ENCODE peak calls at places on chromosome 2, in four cellular contexts. One of them, this sample, is unnamed.

GRCh38 chr2:128626758-128627515 is 308.3 kb upstream of the HS6ST1 start:
- DNase-seq in HepG2: no peak
- DNase-seq in H1: no peak
- DNase-seq in ovary: no peak
- DNase-seq in this sample: no peak

GRCh38 chr2:102120261-102121259 is 22.0 kb upstream of the IL1R1 start:
- DNase-seq in HepG2: no peak
- DNase-seq in H1: no peak
- DNase-seq in ovary: no peak
- DNase-seq in this sample: no peak

GRCh38 chr2:27148801-27149439 is at the start of gene TCF23:
- DNase-seq in HepG2: no peak
- DNase-seq in H1: no peak
- DNase-seq in ovary: peak; percentile 93
- DNase-seq in this sample: no peak

GRCh38 chr2:233402346-233402745 is 48.1 kb downstream of the DGKD start:
- DNase-seq in HepG2: no peak
- DNase-seq in H1: no peak
- DNase-seq in ovary: peak; percentile 15
- DNase-seq in this sample: no peak

GRCh38 chr2:231132126-231132525 is 7.3 kb upstream of the HTR2B start:
- DNase-seq in HepG2: no peak
- DNase-seq in H1: no peak
- DNase-seq in ovary: no peak
- DNase-seq in this sample: no peak

GRCh38 chr2:100692381-100692780 is 127.6 kb upstream of the NPAS2 start:
- DNase-seq in HepG2: peak; percentile 58
- DNase-seq in H1: peak; percentile 19
- DNase-seq in ovary: no peak
- DNase-seq in this sample: no peak

GRCh38 chr2:241948299-241948897 is 78.9 kb downstream of the RTP5 start:
- DNase-seq in HepG2: no peak
- DNase-seq in H1: no peak
- DNase-seq in ovary: no peak
- DNase-seq in this sample: no peak

GRCh38 chr2:77520981-77521380 is 1.2 kb downstream of the LRRTM4 start:
- DNase-seq in HepG2: no peak
- DNase-seq in H1: no peak
- DNase-seq in ovary: no peak
- DNase-seq in this sample: no peak

GRCh38 chr2:107402330-107402729 is 424.4 kb upstream of the RGPD4 start:
- DNase-seq in HepG2: no peak
- DNase-seq in H1: no peak
- DNase-seq in ovary: no peak
- DNase-seq in this sample: no peak

GRCh38 chr2:121485039-121485438 is 45.6 kb upstream of the RNU4ATAC start:
- DNase-seq in HepG2: no peak
- DNase-seq in H1: no peak
- DNase-seq in ovary: no peak
- DNase-seq in this sample: no peak

GRCh38 chr2:141824790-141825189 is 306.0 kb downstream of the LRP1B start:
- DNase-seq in HepG2: no peak
- DNase-seq in H1: no peak
- DNase-seq in ovary: no peak
- DNase-seq in this sample: no peak

GRCh38 chr2:118246726-118247125 is 158.5 kb downstream of the INSIG2 start:
- DNase-seq in HepG2: no peak
- DNase-seq in H1: no peak
- DNase-seq in ovary: no peak
- DNase-seq in this sample: peak; percentile 61

GRCh38 chr2:185787530-185788145 is 49.0 kb downstream of the FSIP2 start:
- DNase-seq in HepG2: no peak
- DNase-seq in H1: no peak
- DNase-seq in ovary: no peak
- DNase-seq in this sample: no peak

GRCh38 chr2:45103351-45104145 is 94.3 kb upstream of the SIX2 start:
- DNase-seq in HepG2: no peak
- DNase-seq in H1: no peak
- DNase-seq in ovary: no peak
- DNase-seq in this sample: no peak

GRCh38 chr2:25219621-25220020 is 51.2 kb upstream of the POMC start:
- DNase-seq in HepG2: no peak
- DNase-seq in H1: no peak
- DNase-seq in ovary: no peak
- DNase-seq in this sample: no peak

GRCh38 chr2:206143451-206143850 is 15.8 kb downstream of the NDUFS1 start:
- DNase-seq in HepG2: no peak
- DNase-seq in H1: no peak
- DNase-seq in ovary: no peak
- DNase-seq in this sample: no peak

GRCh38 chr2:100929142-100929541 is 72.9 kb upstream of the RPL31 start:
- DNase-seq in HepG2: no peak
- DNase-seq in H1: no peak
- DNase-seq in ovary: no peak
- DNase-seq in this sample: no peak

GRCh38 chr2:69050802-69051201 is 37.8 kb downstream of the ANTXR1 start:
- DNase-seq in HepG2: no peak
- DNase-seq in H1: no peak
- DNase-seq in ovary: no peak
- DNase-seq in this sample: no peak

GRCh38 chr2:168194784-168195522 is 52.4 kb downstream of the STK39 start:
- DNase-seq in HepG2: no peak
- DNase-seq in H1: no peak
- DNase-seq in ovary: no peak
- DNase-seq in this sample: no peak

GRCh38 chr2:214674278-214674677 is 135.2 kb downstream of the BARD1 start:
- DNase-seq in HepG2: no peak
- DNase-seq in H1: no peak
- DNase-seq in ovary: no peak
- DNase-seq in this sample: no peak

GRCh38 chr2:100819365-100820345 is at the start of gene NPAS2:
- DNase-seq in HepG2: peak; percentile 35
- DNase-seq in H1: peak; percentile 60
- DNase-seq in ovary: peak; percentile 34
- DNase-seq in this sample: peak; percentile 29

GRCh38 chr2:133109772-133110171 is 439.8 kb upstream of the LYPD1 start:
- DNase-seq in HepG2: no peak
- DNase-seq in H1: no peak
- DNase-seq in ovary: no peak
- DNase-seq in this sample: no peak

GRCh38 chr2:97662895-97663625 is 784 bp downstream of the ACTR1B start:
- DNase-seq in HepG2: peak; percentile 75
- DNase-seq in H1: peak; percentile 74
- DNase-seq in ovary: peak; percentile 73
- DNase-seq in this sample: peak; percentile 48

GRCh38 chr2:97664636-97664970 is 759 bp upstream of the ACTR1B start:
- DNase-seq in HepG2: no peak
- DNase-seq in H1: no peak
- DNase-seq in ovary: no peak
- DNase-seq in this sample: no peak

GRCh38 chr2:97663962-97664635 is at the start of gene ACTR1B:
- DNase-seq in HepG2: peak; percentile 98
- DNase-seq in H1: peak; percentile 95
- DNase-seq in ovary: peak; percentile 98
- DNase-seq in this sample: peak; percentile 97

GRCh38 chr2:97662386-97662894 is 1.4 kb downstream of the ACTR1B start:
- DNase-seq in HepG2: no peak
- DNase-seq in H1: no peak
- DNase-seq in ovary: no peak
- DNase-seq in this sample: no peak

DNA sequence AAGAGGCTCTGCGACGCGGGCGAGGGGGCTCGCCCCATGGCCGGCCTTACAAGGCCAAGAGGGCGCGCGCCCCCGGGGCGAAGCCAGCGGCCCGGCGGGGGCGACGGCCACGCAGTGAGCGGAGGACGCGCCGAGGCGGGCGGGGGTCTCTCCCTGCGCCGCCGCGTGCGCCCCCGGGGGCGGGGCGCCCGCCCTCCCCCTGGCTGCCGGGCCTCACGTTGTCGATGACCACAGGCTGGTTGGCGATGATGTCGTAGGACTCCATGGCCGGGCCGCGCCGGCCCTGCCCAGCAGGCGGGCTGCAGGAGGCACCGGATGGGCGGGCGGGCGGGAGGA is 250 bp downstream of the ACTR1B start:
- DNase-seq in HepG2: no peak
- DNase-seq in H1: no peak
- DNase-seq in ovary: no peak
- DNase-seq in this sample: no peak
- TF ChIP-seq POLR2A in HepG2: no peak
- TF ChIP-seq POLR2A in H1: no peak
- TF ChIP-seq POLR2A in ovary: no peak
- TF ChIP-seq POLR2A in this sample: no peak

GRCh38 chr2:105934467-105934866 is 189.8 kb downstream of the NCK2 start:
- DNase-seq in HepG2: peak; percentile 66
- DNase-seq in H1: no peak
- DNase-seq in ovary: no peak
- DNase-seq in this sample: no peak

GRCh38 chr2:105936954-105937353 is 192.2 kb downstream of the NCK2 start:
- DNase-seq in HepG2: no peak
- DNase-seq in H1: no peak
- DNase-seq in ovary: no peak
- DNase-seq in this sample: no peak

GRCh38 chr2:105937498-105937897 is 192.8 kb downstream of the NCK2 start:
- DNase-seq in HepG2: peak; percentile 38
- DNase-seq in H1: no peak
- DNase-seq in ovary: no peak
- DNase-seq in this sample: no peak

GRCh38 chr2:105933906-105934305 is 189.2 kb downstream of the NCK2 start:
- DNase-seq in HepG2: no peak
- DNase-seq in H1: no peak
- DNase-seq in ovary: no peak
- DNase-seq in this sample: no peak

GRCh38 chr2:105935048-105935447 is 190.3 kb downstream of the NCK2 start:
- DNase-seq in HepG2: no peak
- DNase-seq in H1: no peak
- DNase-seq in ovary: no peak
- DNase-seq in this sample: no peak
- H3K4me1 ChIP-seq in HepG2: peaks cover 46% of the 10 kb centered on the region
- H3K4me1 ChIP-seq in H1: no peaks in the 10 kb centered on the region
- H3K4me1 ChIP-seq in ovary: peaks cover 2% of the 10 kb centered on the region
- H3K4me1 ChIP-seq in this sample: peaks cover 8% of the 10 kb centered on the region

GRCh38 chr2:116952254-116952653 is 862.2 kb upstream of the DDX18 start:
- DNase-seq in HepG2: no peak
- DNase-seq in H1: no peak
- DNase-seq in ovary: no peak
- DNase-seq in this sample: no peak
- TF ChIP-seq CTCF in HepG2: no peak
- TF ChIP-seq CTCF in H1: no peak
- TF ChIP-seq CTCF in ovary: no peak
- TF ChIP-seq CTCF in this sample: no peak

DNA sequence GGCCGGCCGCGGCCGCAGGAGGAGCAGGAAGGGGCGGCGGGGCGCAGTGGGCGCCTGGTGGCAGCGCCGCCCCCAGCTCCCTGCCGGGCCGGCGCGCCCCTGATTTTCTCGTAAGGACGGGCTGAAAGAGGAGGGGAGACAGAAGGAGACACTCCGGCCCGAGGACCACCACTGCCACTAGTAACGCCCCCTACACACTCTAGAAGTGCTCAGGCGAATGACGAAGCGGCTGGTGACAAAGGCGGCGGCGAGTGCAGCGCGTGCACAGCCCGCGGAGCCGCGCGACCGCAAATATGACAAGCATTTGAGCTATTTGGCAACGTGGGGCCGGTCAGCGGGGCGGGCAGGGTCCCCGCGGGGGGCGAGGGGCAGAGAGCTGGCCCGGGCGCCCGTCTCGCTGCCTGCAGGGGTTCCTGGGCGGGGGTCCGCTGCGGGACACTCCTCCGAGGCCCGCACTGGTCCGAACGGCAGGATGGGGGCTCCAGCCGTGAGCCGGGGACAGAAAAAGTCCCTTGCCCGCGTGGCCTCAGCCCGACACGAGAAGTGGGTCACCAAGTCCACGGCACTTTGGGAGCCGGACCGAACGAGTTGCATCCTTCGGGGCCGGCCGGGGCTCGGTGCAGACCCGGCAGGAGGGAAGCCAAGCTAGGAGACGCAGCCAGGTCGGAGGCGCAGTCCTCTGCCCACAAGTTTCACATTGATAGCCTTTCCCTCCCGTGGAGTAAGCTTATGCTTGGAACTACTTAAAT is 524 bp upstream of the SERTAD2 start:
- DNase-seq in HepG2: peak; percentile 87
- DNase-seq in H1: peak; percentile 83
- DNase-seq in ovary: peak; percentile 71
- DNase-seq in this sample: peak; percentile 59
- TF ChIP-seq POLR2A in HepG2: peak; percentile 88
- TF ChIP-seq POLR2A in H1: peak; percentile 66
- TF ChIP-seq POLR2A in ovary: peak; percentile 79
- TF ChIP-seq POLR2A in this sample: peak; percentile 97

GRCh38 chr2:11506611-11506969 is 27.3 kb upstream of the GREB1 start:
- DNase-seq in HepG2: peak; percentile 90
- DNase-seq in H1: no peak
- DNase-seq in ovary: peak; percentile 59
- DNase-seq in this sample: no peak
- H3K4me1 ChIP-seq in HepG2: peaks cover 98% of the 10 kb centered on the region
- H3K4me1 ChIP-seq in H1: no peaks in the 10 kb centered on the region
- H3K4me1 ChIP-seq in ovary: peaks cover 28% of the 10 kb centered on the region
- H3K4me1 ChIP-seq in this sample: no peaks in the 10 kb centered on the region

GRCh38 chr2:225668606-225669266 is 269.2 kb downstream of the NYAP2 start:
- DNase-seq in HepG2: peak; percentile 65
- DNase-seq in H1: no peak
- DNase-seq in ovary: peak; percentile 16
- DNase-seq in this sample: no peak

GRCh38 chr2:225667465-225667864 is 268.0 kb downstream of the NYAP2 start:
- DNase-seq in HepG2: no peak
- DNase-seq in H1: no peak
- DNase-seq in ovary: no peak
- DNase-seq in this sample: no peak

DNA sequence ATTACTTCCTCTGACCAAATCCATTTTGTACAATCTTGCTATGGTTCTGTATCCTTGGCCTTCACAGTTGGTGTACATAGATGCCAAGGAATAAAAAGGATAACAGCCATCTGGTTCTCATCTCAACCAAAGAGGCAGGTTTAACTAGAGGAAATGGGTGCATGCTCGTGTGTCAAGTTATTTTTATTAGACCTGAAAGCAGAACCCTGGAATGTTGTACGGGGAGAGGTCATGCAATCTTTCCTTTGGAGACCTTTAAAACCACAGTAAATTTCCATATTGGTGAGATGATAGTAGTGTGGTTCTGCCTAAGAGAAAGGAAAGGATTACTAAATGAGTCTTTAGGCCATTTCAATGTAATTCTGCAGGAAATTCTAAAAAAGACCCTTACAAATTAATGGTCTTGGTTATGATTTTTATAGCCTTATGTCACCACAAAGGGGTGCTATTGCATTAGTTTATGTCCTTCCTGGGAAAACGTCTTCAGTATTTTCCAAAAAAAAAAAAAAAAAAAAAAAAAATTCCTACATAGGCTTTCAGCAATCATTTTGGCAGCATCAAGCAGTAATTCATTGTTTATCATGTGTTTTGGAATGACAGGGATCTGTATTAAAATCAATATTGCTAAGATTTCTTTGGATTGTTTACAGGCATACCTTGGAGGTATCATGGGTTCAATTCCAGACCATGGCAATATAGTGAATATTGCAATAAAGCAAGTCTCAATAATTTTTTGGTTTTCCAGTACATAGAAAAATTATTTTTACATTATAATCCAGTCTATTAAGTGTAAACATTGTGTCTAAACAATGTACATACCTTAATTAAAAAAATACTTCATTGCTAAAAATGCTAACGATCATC is 270.8 kb downstream of the NYAP2 start:
- DNase-seq in HepG2: peak; percentile 32
- DNase-seq in H1: no peak
- DNase-seq in ovary: no peak
- DNase-seq in this sample: no peak
- TF ChIP-seq CTCF in HepG2: peak; percentile 57
- TF ChIP-seq CTCF in H1: no peak
- TF ChIP-seq CTCF in ovary: peak; percentile 21
- TF ChIP-seq CTCF in this sample: peak; percentile 42

This sample was measured in gastrocnemius medialis.